ENCODE peak calls at places on chromosomes 12 and 14, in six cellular contexts. R is left ventricle myocardium inferior, Z is lower leg skin, W is epithelial cell of esophagus, A is AG04449, S is BJ. E is an unnamed sample.

GRCh38 chr12:26195250-26195640 is at the start of gene SSPN:
- DNase-seq in W (peak), S (peak), R (peak), A (no peak), Z (peak), E (peak)

GRCh38 chr12:121781751-121782615 is 11.5 kb downstream of the RHOF start:
- DNase-seq in S (no peak), Z (no peak), W (peak), A (no peak), R (no peak), E (no peak)

GRCh38 chr12:90060031-90060430 is 351.4 kb upstream of the ATP2B1 start:
- DNase-seq in Z (no peak), W (no peak), S (no peak), A (no peak), R (no peak), E (no peak)

GRCh38 chr12:100675432-100675831 is 101.9 kb downstream of the GAS2L3 start:
- DNase-seq in S (no peak), W (peak), A (peak), Z (no peak), R (no peak), E (peak)

GRCh38 chr12:51520576-51521325 is 70.3 kb upstream of the SCN8A start:
- DNase-seq in W (no peak), A (no peak), S (no peak), R (no peak), Z (peak), E (no peak)

GRCh38 chr12:103903979-103904378 is 26.2 kb upstream of the HSP90B1 start:
- DNase-seq in Z (no peak), R (no peak), W (no peak), A (no peak), S (no peak), E (no peak)

GRCh38 chr12:85310456-85311076 is 30.5 kb downstream of the ALX1 start:
- DNase-seq in R (no peak), Z (no peak), S (no peak), W (peak), A (no peak), E (peak)

GRCh38 chr12:66107451-66107915 is 23.1 kb downstream of the LLPH start:
- DNase-seq in S (peak), R (no peak), A (peak), Z (no peak), W (peak), E (peak)

GRCh38 chr12:50840809-50841487 is 1.8 kb upstream of the TMPRSS12 start:
- DNase-seq in R (no peak), S (no peak), W (no peak), A (no peak), Z (no peak), E (no peak)

GRCh38 chr12:229441-230191 is 15.7 kb upstream of the SLC6A12 start:
- DNase-seq in Z (peak), R (no peak), A (no peak), S (no peak), W (no peak), E (no peak)

GRCh38 chr14:50562841-50563240 is 2.9 kb downstream of the ATL1 start:
- DNase-seq in R (no peak), S (no peak), W (no peak), Z (no peak), A (no peak), E (no peak)

GRCh38 chr14:25833341-25834121 is 764.3 kb downstream of the NOVA1 start:
- DNase-seq in S (no peak), A (no peak), R (no peak), Z (no peak), W (peak), E (no peak)

GRCh38 chr14:43692706-43693105 is 814.4 kb downstream of the FSCB start:
- DNase-seq in A (no peak), W (no peak), Z (no peak), S (no peak), R (no peak), E (no peak)

GRCh38 chr14:63988579-63988978 is 135.8 kb downstream of the SYNE2 start:
- DNase-seq in Z (no peak), W (peak), A (no peak), R (no peak), S (no peak), E (no peak)

GRCh38 chr14:100554082-100554677 is 33.0 kb downstream of the BEGAIN start:
- DNase-seq in W (peak), A (no peak), S (no peak), Z (peak), R (peak), E (peak)

GRCh38 chr14:52706286-52706685 is 714 bp upstream of the PSMC6 start:
- DNase-seq in Z (no peak), R (no peak), S (no peak), W (peak), A (no peak), E (no peak)

GRCh38 chr12:121580959-121581680 is at the start of gene KDM2B:
- DNase-seq in A (no peak), R (peak), W (no peak), S (no peak), Z (no peak), E (peak)

GRCh38 chr12:84825149-84825548 is 87.5 kb downstream of the SLC6A15 start:
- DNase-seq in Z (no peak), R (no peak), W (no peak), A (no peak), S (no peak), E (no peak)

GRCh38 chr12:1583421-1584078 is 10.8 kb downstream of the FBXL14 start:
- DNase-seq in R (no peak), A (no peak), W (peak), S (no peak), Z (peak), E (peak)

GRCh38 chr12:59357811-59358210 is 238.0 kb upstream of the SLC16A7 start:
- DNase-seq in Z (no peak), A (no peak), W (peak), R (no peak), S (no peak), E (no peak)

GRCh38 chr12:77841467-77842054 is 10.9 kb downstream of the NAV3 start:
- DNase-seq in S (no peak), R (no peak), Z (no peak), A (no peak), W (peak), E (no peak)

GRCh38 chr12:118371354-118372282 is 1.1 kb downstream of the TAOK3 start:
- DNase-seq in Z (peak), S (no peak), A (no peak), W (peak), R (peak), E (peak)

GRCh38 chr14:67736771-67737170 is 35.1 kb downstream of the RDH12 start:
- DNase-seq in Z (no peak), W (no peak), A (no peak), S (no peak), R (no peak), E (no peak)

GRCh38 chr12:109999983-110000505 is 814 bp downstream of the ANKRD13A start:
- DNase-seq in A (no peak), R (no peak), W (peak), Z (peak), S (no peak), E (peak)

GRCh38 chr14:76773188-76773885 is 12.1 kb downstream of the VASH1 start:
- DNase-seq in W (peak), S (peak), R (peak), Z (peak), A (peak), E (peak)

GRCh38 chr14:54719406-54719805 is 152.5 kb downstream of the SAMD4A start:
- DNase-seq in S (no peak), A (no peak), W (no peak), R (no peak), Z (no peak), E (peak)
- H3K4me3 ChIP-seq in S (no peak), A (no peak), W (no peak), R (no peak), Z (no peak), E (no peak)

DNA sequence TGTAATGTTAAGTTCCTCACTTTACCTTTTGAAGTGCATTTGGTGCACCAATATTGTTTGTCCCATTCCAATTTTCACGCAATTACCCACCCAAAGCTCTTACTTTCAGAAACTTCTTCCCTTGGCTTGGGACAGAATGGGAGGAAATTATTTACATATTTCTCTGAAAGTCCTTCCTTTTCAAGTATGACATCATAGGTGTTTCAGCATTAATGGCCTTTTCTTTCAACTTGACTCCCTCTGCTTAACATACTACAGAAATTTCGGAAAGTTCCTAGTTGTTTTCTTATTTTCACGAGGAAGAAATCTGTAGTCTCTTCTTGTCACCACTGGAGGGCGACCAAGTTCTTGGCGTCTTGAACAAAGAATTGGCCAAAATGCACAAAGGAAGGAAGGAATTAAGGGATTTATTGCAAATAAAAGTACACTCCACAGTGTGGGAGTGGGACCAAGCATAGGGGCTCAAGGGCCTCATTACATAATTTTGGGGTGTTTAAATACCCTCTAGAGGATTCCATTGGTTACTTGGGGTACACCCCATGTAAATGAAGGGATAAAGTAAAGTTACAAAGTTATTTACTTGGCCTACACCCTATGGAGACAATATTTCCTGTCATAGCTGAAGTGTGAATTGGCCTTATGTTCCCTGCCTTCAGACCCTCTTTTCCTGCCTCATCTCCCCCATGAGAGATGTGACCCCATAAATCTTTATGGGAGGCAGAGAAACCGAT is 70.5 kb downstream of the RPL10L start:
- DNase-seq in R (no peak), A (no peak), Z (no peak), S (no peak), W (peak), E (no peak)
- TF ChIP-seq CTCF in R (no peak), A (no peak), Z (no peak), S (peak), W (peak), E (no peak)

DNA sequence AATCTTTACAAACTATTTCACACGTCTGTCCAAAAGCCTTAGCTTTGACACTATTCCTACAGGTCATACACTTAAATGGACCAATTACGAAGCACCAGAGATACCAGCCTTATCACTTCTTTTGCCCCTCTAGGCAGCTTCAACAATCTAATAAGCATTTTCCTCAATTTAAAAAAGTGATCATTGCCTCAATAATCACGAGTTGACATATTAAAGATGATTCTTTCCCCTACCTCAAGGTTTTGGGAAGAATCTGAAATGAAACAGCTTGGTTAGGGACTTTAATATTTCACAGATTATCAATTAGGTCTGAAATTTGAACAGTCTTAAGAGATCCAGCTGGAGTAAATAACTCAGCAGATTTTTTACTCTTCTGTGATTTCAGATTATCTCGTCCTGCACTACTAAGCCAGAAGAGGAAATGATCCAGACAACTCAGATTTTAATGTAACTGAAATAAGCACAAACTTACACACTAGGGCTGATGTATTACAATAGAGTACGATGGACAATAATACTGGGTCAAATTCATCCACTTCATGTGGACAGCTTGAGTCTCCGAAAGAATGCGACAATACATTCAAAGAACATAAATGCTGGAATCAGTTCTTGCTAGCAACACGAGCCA is 15.9 kb downstream of the UBE2N start:
- DNase-seq in W (no peak), Z (no peak), R (no peak), S (no peak), A (no peak), E (no peak)
- H3K4me3 ChIP-seq in W (no peak), Z (no peak), R (no peak), S (no peak), A (no peak), E (no peak)

GRCh38 chr12:132342322-132342721 is 12.9 kb upstream of the GALNT9 start:
- DNase-seq in S (no peak), A (no peak), R (no peak), Z (no peak), W (no peak), E (no peak)
- TF ChIP-seq CTCF in S (peak), A (peak), R (no peak), Z (no peak), W (no peak), E (peak)

GRCh38 chr14:73740921-73741326 is 26.7 kb upstream of the PNMA1 start:
- DNase-seq in W (peak), S (no peak), A (no peak), R (peak), Z (peak), E (peak)
- H3K4me3 ChIP-seq in W (peak), S (no peak), A (no peak), R (peak), Z (no peak), E (no peak)

GRCh38 chr14:104826858-104827172 is 25.9 kb downstream of the ZBTB42 start:
- DNase-seq in S (no peak), R (no peak), W (peak), A (no peak), Z (no peak), E (no peak)

GRCh38 chr14:104830781-104831180 is 29.9 kb downstream of the ZBTB42 start:
- DNase-seq in R (no peak), A (no peak), W (no peak), S (no peak), Z (no peak), E (no peak)

GRCh38 chr14:104826197-104826857 is 25.4 kb downstream of the ZBTB42 start:
- DNase-seq in Z (peak), W (peak), R (peak), S (peak), A (no peak), E (peak)

GRCh38 chr14:104824353-104824997 is 23.6 kb downstream of the ZBTB42 start:
- DNase-seq in R (no peak), W (no peak), Z (no peak), A (no peak), S (no peak), E (no peak)

GRCh38 chr14:104827173-104828055 is 26.5 kb downstream of the ZBTB42 start:
- DNase-seq in Z (no peak), S (no peak), A (no peak), W (peak), R (no peak), E (peak)
- TF ChIP-seq CTCF in Z (no peak), S (peak), A (peak), W (peak), R (peak), E (peak)

GRCh38 chr14:88305923-88306322 is 17.1 kb downstream of the KCNK10 start:
- DNase-seq in W (no peak), S (no peak), Z (no peak), A (no peak), R (no peak), E (no peak)

GRCh38 chr14:88300817-88301216 is 22.3 kb downstream of the KCNK10 start:
- DNase-seq in S (no peak), Z (no peak), A (no peak), W (no peak), R (no peak), E (no peak)

GRCh38 chr14:88299865-88300264 is 23.2 kb downstream of the KCNK10 start:
- DNase-seq in Z (no peak), A (no peak), S (no peak), R (no peak), W (no peak), E (no peak)

GRCh38 chr14:88297306-88297705 is 25.8 kb downstream of the KCNK10 start:
- DNase-seq in R (no peak), S (no peak), A (no peak), W (no peak), Z (no peak), E (no peak)

DNA sequence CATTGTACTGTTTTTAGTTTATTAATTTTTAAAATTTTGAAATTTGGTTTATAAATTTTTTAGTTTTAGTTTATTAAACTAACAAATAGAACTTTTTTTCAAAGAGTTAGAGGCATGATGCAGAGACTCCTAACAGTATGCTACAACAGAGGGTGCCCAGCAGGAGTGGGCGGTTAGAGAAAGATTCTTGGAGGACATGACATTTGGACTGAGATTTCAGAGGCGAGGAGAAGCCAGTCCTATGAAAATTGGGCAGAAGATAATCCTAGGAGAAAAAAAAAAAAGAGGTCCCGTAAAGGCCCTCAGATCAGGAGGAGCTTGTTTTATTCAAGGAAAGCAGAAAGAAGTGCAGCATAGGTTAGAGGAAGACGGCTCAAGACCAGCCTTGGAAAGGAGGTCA is 21.7 kb downstream of the KCNK10 start:
- DNase-seq in S (no peak), R (no peak), A (no peak), W (no peak), Z (no peak), E (no peak)
- H3K4me3 ChIP-seq in S (no peak), R (no peak), A (no peak), W (no peak), Z (no peak), E (no peak)

DNA sequence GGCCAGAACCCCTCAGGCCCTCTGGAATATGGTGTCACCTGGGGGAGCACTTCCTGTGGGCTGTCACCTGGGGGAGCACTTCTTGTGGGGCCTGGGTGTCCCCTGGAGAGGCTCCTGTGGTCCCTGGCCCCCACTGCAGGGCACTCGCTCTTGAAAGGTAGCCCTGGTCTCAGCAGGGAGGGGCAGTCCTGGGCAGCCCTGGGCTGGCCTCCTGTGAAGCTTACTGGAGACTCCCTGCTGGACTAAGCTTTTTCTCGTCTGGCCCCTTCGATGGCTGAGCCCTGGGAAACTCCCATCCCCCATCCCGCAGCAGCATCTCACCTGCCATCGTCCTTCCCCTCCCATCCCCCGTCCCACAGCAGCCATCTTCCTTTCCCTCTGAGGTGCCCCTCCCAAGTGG is 17.7 kb downstream of the FBRSL1 start:
- DNase-seq in S (no peak), A (no peak), W (no peak), Z (no peak), R (no peak), E (no peak)
- TF ChIP-seq CTCF in S (no peak), A (no peak), W (peak), Z (no peak), R (no peak), E (no peak)

GRCh38 chr12:63995512-63995911 is 151.0 kb downstream of the SRGAP1 start:
- DNase-seq in W (peak), S (no peak), R (no peak), Z (no peak), A (no peak), E (no peak)

GRCh38 chr12:63994704-63995103 is 150.2 kb downstream of the SRGAP1 start:
- DNase-seq in R (no peak), S (no peak), Z (no peak), A (no peak), W (no peak), E (peak)

GRCh38 chr12:64001439-64001838 is 156.9 kb downstream of the SRGAP1 start:
- DNase-seq in S (no peak), A (no peak), Z (no peak), R (no peak), W (no peak), E (peak)

DNA sequence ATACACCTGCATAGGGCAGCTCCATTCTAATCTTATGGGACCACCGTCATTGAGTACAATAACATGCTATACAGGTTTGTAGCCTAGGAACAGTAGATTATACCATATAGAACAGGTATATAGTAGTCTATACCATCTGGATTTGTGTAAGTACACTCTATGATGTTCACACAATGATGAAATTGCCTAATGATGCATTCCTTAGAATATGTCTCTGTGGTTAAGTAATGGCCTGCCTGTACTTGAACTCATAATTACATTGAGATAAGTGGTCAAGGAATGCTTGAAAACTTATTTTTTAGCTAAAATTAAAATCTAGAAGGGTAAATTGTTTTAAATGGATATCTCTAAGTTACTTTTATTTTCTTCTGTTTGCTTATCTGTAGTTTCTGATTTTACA is 152.7 kb downstream of the SRGAP1 start:
- DNase-seq in A (no peak), W (peak), R (no peak), Z (no peak), S (no peak), E (no peak)
- H3K4me3 ChIP-seq in A (no peak), W (no peak), R (no peak), Z (no peak), S (no peak), E (no peak)

DNA sequence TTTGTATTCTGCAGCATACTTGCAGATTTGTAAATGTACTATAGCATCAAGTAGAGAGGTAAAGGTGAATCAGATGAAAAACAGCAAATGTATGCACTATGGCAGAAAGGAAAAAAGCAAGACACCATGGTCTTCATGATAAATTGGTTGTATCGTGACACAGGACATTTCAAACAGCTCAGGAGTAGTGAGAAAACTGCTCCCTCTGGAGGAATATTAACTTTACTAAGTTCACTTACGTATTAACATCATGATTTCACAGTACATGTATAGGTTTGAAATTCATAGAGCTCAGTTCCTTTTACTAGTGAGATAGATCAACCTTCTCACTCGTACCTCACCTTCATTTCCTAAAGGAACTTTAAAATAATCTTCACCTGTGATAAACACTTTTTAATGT is 6.5 kb downstream of the MBIP start:
- DNase-seq in R (no peak), S (no peak), W (peak), A (no peak), Z (no peak), E (no peak)
- TF ChIP-seq CTCF in R (no peak), S (peak), W (no peak), A (no peak), Z (no peak), E (no peak)

E was measured in AG10803.